ENCODE peak calls at places on chromosomes 12 and 14, in five cellular contexts. X is endothelial cell, B is pons, G is ecto neural progenitor cell, P is stomach. S is an unnamed sample.

GRCh38 chr14:50954811-50955372 is 10.6 kb upstream of the PYGL start:
- DNase-seq in X (no peak), B (peak; percentile 88), G (no peak), P (no peak), S (no peak)

GRCh38 chr12:52434760-52435530 is 774 bp upstream of the KRT75 start:
- DNase-seq in X (no peak), B (no peak), G (peak; percentile 30), P (no peak), S (no peak)

GRCh38 chr12:94140556-94140955 is 7.8 kb upstream of the PLXNC1 start:
- DNase-seq in X (peak; percentile 51), B (no peak), G (peak; percentile 73), P (peak; percentile 28), S (no peak)

GRCh38 chr14:102508774-102509743 is 517 bp downstream of the ANKRD9 start:
- DNase-seq in X (no peak), B (no peak), G (peak; percentile 73), P (peak; percentile 69), S (no peak)

GRCh38 chr12:31021809-31022492 is 51.7 kb upstream of the DDX11 start:
- DNase-seq in X (no peak), B (no peak), G (no peak), P (no peak), S (no peak)

GRCh38 chr14:67718265-67718664 is 16.6 kb downstream of the RDH12 start:
- DNase-seq in X (no peak), B (no peak), G (no peak), P (no peak), S (no peak)

GRCh38 chr12:9820281-9820930 is 6.9 kb upstream of the KLRF1 start:
- DNase-seq in X (no peak), B (no peak), G (no peak), P (no peak), S (no peak)

GRCh38 chr14:94077111-94077821 is 3.7 kb downstream of the DDX24 start:
- DNase-seq in X (no peak), B (no peak), G (no peak), P (no peak), S (no peak)

GRCh38 chr14:61063461-61063860 is 82.4 kb downstream of the SLC38A6 start:
- DNase-seq in X (no peak), B (no peak), G (no peak), P (no peak), S (no peak)